ENCODE peak calls at places on chromosomes 13 and 19, in four cellular contexts. One of them, this sample, is unnamed.
A peak's percentile ranks its signal among the peaks of the same experiment; 100 is the strongest.

GRCh38 chr19:42468273-42468796 is 25.6 kb upstream of the CXCL17 start:
- DNase-seq in ACHN: peak; percentile 21
- DNase-seq in NCI-H2171: no peak
- DNase-seq in right atrium auricular region: no peak
- DNase-seq in this sample: peak; percentile 28

GRCh38 chr13:48741377-48741776 is 87.6 kb downstream of the CYSLTR2 start:
- DNase-seq in NCI-H2171: no peak
- DNase-seq in ACHN: no peak
- DNase-seq in right atrium auricular region: no peak
- DNase-seq in this sample: no peak

GRCh38 chr19:13165091-13165997 is 15.1 kb downstream of the IER2 start:
- DNase-seq in right atrium auricular region: no peak
- DNase-seq in ACHN: no peak
- DNase-seq in NCI-H2171: no peak
- DNase-seq in this sample: no peak

GRCh38 chr19:37505958-37506386 is 767 bp upstream of the ZNF793 start:
- DNase-seq in right atrium auricular region: no peak
- DNase-seq in NCI-H2171: peak; percentile 50
- DNase-seq in ACHN: no peak
- DNase-seq in this sample: no peak

GRCh38 chr19:58368561-58369360 is 6.2 kb upstream of the ZNF497 start:
- DNase-seq in ACHN: no peak
- DNase-seq in NCI-H2171: no peak
- DNase-seq in right atrium auricular region: no peak
- DNase-seq in this sample: no peak

GRCh38 chr13:79647518-79647917 is 166.6 kb downstream of the NDFIP2 start:
- DNase-seq in NCI-H2171: no peak
- DNase-seq in ACHN: peak; percentile 2
- DNase-seq in right atrium auricular region: no peak
- DNase-seq in this sample: peak; percentile 3

GRCh38 chr19:58336216-58336615 is 9.4 kb downstream of the ZSCAN22 start:
- DNase-seq in ACHN: no peak
- DNase-seq in right atrium auricular region: no peak
- DNase-seq in NCI-H2171: no peak
- DNase-seq in this sample: no peak

GRCh38 chr19:1524972-1525325 is 1.1 kb downstream of the PLK5 start:
- DNase-seq in right atrium auricular region: no peak
- DNase-seq in NCI-H2171: no peak
- DNase-seq in ACHN: no peak
- DNase-seq in this sample: no peak

GRCh38 chr19:19304186-19304975 is 15.9 kb downstream of the SUGP1 start:
- DNase-seq in ACHN: no peak
- DNase-seq in NCI-H2171: no peak
- DNase-seq in right atrium auricular region: no peak
- DNase-seq in this sample: no peak

This sample was measured in DMS 273 treated with DMSO at 0.1 percent for 48 hours.